ENCODE peak calls at places on chromosomes 6 and 20, in five cellular contexts. Z, L, V, A and I are unnamed samples.

GRCh38 chr20:64217539-64217938 is 38.0 kb upstream of the PCMTD2 start:
- DNase-seq in Z (no peak), L (no peak), V (no peak), A (no peak), I (no peak)

GRCh38 chr6:160692369-160692959 is 9.6 kb upstream of the PLG start:
- DNase-seq in Z (no peak), V (no peak), L (no peak), A (no peak), I (no peak)

GRCh38 chr6:45388328-45388727 is 10.6 kb upstream of the SUPT3H start:
- DNase-seq in A (no peak), Z (no peak), V (no peak), L (no peak), I (no peak)

GRCh38 chr6:152630832-152631231 is 6.3 kb downstream of the SYNE1 start:
- DNase-seq in L (no peak), Z (no peak), A (no peak), V (no peak), I (no peak)

GRCh38 chr6:168315626-168316025 is 4.0 kb downstream of the DACT2 start:
- DNase-seq in V (no peak), A (no peak), Z (no peak), L (no peak), I (no peak)

GRCh38 chr20:62437985-62438384 is 10.6 kb upstream of the RBBP8NL start:
- DNase-seq in A (no peak), V (no peak), Z (no peak), L (no peak), I (no peak)

GRCh38 chr6:138007014-138007472 is 100.2 kb downstream of the PERP start:
- DNase-seq in L (no peak), A (peak), V (peak), Z (no peak), I (no peak)

GRCh38 chr20:63043348-63044203 is 36.8 kb upstream of the BHLHE23 start:
- DNase-seq in L (no peak), V (no peak), A (no peak), Z (peak), I (peak)

GRCh38 chr20:17985388-17986018 is 16.7 kb downstream of the MGME1 start:
- DNase-seq in Z (no peak), L (no peak), A (no peak), V (no peak), I (no peak)

GRCh38 chr20:44326391-44327159 is 10.3 kb upstream of the R3HDML start:
- DNase-seq in V (no peak), L (no peak), A (no peak), Z (no peak), I (no peak)

GRCh38 chr6:61940919-61941318 is 345.1 kb downstream of the KHDRBS2 start:
- DNase-seq in Z (no peak), L (no peak), A (no peak), V (no peak), I (no peak)

GRCh38 chr6:103079867-103080266 is 1686.4 kb downstream of the GRIK2 start:
- DNase-seq in V (no peak), L (no peak), A (no peak), Z (no peak), I (no peak)

GRCh38 chr6:169861431-169862045 is 110.1 kb downstream of the ERMARD start:
- DNase-seq in L (no peak), Z (peak), A (no peak), V (no peak), I (no peak)

GRCh38 chr6:56335733-56336132 is 88.4 kb upstream of the COL21A1 start:
- DNase-seq in A (peak), L (peak), Z (no peak), V (peak), I (no peak)

GRCh38 chr20:6750438-6750837 is 17.0 kb upstream of the BMP2 start:
- DNase-seq in Z (no peak), V (no peak), L (no peak), A (no peak), I (no peak)

GRCh38 chr6:56642366-56643261 is at the start of gene DST:
- DNase-seq in V (no peak), Z (no peak), L (peak), A (peak), I (no peak)

GRCh38 chr6:157822221-157823000 is 635 bp upstream of the SNX9 start:
- DNase-seq in L (no peak), V (no peak), A (peak), Z (peak), I (no peak)

GRCh38 chr6:16127471-16127870 is 1.4 kb upstream of the MYLIP start:
- DNase-seq in Z (no peak), A (no peak), V (no peak), L (no peak), I (no peak)

GRCh38 chr6:12422848-12423247 is 132.7 kb downstream of the EDN1 start:
- DNase-seq in A (no peak), L (no peak), V (no peak), Z (no peak), I (no peak)

GRCh38 chr6:37319156-37319555 is 34.6 kb upstream of the RNF8 start:
- DNase-seq in A (no peak), Z (no peak), V (no peak), L (no peak), I (no peak)

GRCh38 chr20:3798908-3799248 is 2.8 kb downstream of the CDC25B start:
- DNase-seq in L (no peak), A (no peak), Z (no peak), V (no peak), I (no peak)

GRCh38 chr6:154931741-154932424 is 63.2 kb upstream of the TIAM2 start:
- DNase-seq in Z (no peak), V (no peak), A (no peak), L (no peak), I (no peak)

GRCh38 chr6:13373488-13373886 is 45.1 kb upstream of the TBC1D7 start:
- DNase-seq in V (no peak), Z (no peak), L (no peak), A (no peak), I (no peak)

GRCh38 chr6:3318226-3318625 is 59.5 kb downstream of the PSMG4 start:
- DNase-seq in A (no peak), L (no peak), Z (peak), V (no peak), I (peak)

GRCh38 chr6:15131234-15132195 is 114.4 kb upstream of the JARID2 start:
- DNase-seq in L (no peak), V (no peak), A (no peak), Z (no peak), I (no peak)

GRCh38 chr6:157469378-157469777 is 88.4 kb downstream of the ZDHHC14 start:
- DNase-seq in Z (no peak), A (no peak), L (peak), V (no peak), I (no peak)

GRCh38 chr6:6569768-6570167 is 18.8 kb upstream of the LY86 start:
- DNase-seq in Z (no peak), L (no peak), A (no peak), V (no peak), I (no peak)

GRCh38 chr20:53493201-53493908 is 100.3 kb downstream of the ZNF217 start:
- DNase-seq in L (no peak), V (no peak), Z (no peak), A (no peak), I (no peak)

GRCh38 chr6:33958863-33959651 is 155.3 kb upstream of the MLN start:
- DNase-seq in A (no peak), V (no peak), Z (peak), L (no peak), I (no peak)

GRCh38 chr20:57627972-57628650 is 7.9 kb upstream of the ZBP1 start:
- DNase-seq in L (peak), A (no peak), Z (peak), V (no peak), I (no peak)

GRCh38 chr6:79001415-79001814 is 76.6 kb downstream of the PHIP start:
- DNase-seq in V (no peak), A (no peak), L (no peak), Z (no peak), I (no peak)

GRCh38 chr6:116945809-116946208 is 68.8 kb downstream of the RFX6 start:
- DNase-seq in Z (no peak), V (no peak), A (no peak), L (no peak), I (no peak)

GRCh38 chr6:116938305-116938704 is 61.3 kb downstream of the RFX6 start:
- DNase-seq in A (no peak), V (no peak), L (no peak), Z (no peak), I (no peak)

GRCh38 chr6:116941727-116942126 is 64.7 kb downstream of the RFX6 start:
- DNase-seq in V (no peak), Z (no peak), L (no peak), A (no peak), I (no peak)
- TF ChIP-seq CTCF in V (no peak), Z (no peak), L (no peak), A (no peak), I (no peak)

GRCh38 chr20:46139243-46139889 is 21.3 kb downstream of the CD40 start:
- DNase-seq in L (no peak), A (no peak), Z (no peak), V (no peak), I (no peak)
- TF ChIP-seq CTCF in L (no peak), A (no peak), Z (no peak), V (no peak), I (no peak)

GRCh38 chr6:43821101-43821886 is 51.3 kb downstream of the VEGFA start:
- DNase-seq in Z (no peak), L (no peak), V (no peak), A (no peak), I (no peak)

GRCh38 chr6:43814865-43815264 is 44.9 kb downstream of the VEGFA start:
- DNase-seq in L (no peak), Z (no peak), A (no peak), V (no peak), I (no peak)

GRCh38 chr6:43814111-43814510 is 44.1 kb downstream of the VEGFA start:
- DNase-seq in L (no peak), A (no peak), V (no peak), Z (no peak), I (no peak)

GRCh38 chr6:43820486-43820885 is 50.5 kb downstream of the VEGFA start:
- DNase-seq in V (no peak), Z (no peak), L (no peak), A (no peak), I (no peak)

DNA sequence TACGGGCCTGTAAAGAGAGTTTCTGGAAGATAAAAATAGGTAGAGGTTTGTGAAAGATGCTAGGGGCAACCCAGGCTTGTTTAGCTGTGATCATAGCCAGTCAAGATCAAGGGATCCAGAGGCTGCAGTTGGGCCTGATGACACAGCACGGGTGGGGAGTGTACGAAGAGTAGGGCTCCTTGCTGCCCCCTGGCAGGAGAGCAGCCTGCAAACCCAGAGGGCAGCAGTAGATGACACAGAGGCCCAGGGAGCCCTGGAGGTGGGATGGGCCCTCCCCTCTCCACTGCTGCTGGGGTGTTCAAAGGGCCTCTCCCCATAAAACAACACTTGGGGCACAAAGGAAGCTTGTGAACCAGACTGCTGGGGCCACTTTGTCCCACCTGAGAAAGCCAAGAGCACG is 47.2 kb downstream of the VEGFA start:
- DNase-seq in Z (no peak), V (peak), L (no peak), A (peak), I (no peak)
- TF ChIP-seq CTCF in Z (no peak), V (peak), L (peak), A (peak), I (peak)

DNA sequence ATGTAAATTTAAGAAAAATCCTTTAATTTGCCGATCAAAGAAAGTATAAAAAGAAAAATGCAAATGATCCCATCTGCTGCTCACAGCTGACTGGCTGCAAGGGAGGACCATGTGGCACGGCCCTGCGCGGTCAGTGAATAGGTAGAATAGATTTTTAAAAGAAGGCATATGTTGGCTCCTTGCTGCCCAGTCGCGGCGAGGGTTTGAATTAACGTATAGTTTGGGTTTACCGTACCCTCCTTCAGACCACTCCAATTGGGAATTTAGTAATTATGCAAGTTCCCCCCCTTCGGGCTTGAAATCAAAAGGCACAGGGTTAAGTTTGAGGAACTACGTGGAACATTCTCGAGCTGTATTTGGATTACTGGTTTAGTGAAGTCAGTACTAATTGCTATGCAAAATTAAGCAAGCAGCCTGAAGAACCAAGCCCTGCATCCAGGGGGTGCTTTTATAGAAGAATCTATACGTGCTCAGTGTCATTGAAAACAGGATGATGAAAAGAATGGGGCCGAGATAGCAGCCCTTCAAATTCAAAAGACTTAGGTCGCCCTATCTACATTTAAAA is 1.1 kb upstream of the BEND3 start:
- DNase-seq in V (no peak), Z (no peak), A (no peak), L (no peak), I (no peak)
- TF ChIP-seq CTCF in V (no peak), Z (no peak), A (no peak), L (no peak), I (peak)

GRCh38 chr20:41249781-41250281 is 67.7 kb downstream of the ZHX3 start:
- DNase-seq in L (no peak), A (no peak), V (no peak), Z (no peak), I (no peak)
- TF ChIP-seq CTCF in L (peak), A (no peak), V (peak), Z (no peak), I (peak)

DNA sequence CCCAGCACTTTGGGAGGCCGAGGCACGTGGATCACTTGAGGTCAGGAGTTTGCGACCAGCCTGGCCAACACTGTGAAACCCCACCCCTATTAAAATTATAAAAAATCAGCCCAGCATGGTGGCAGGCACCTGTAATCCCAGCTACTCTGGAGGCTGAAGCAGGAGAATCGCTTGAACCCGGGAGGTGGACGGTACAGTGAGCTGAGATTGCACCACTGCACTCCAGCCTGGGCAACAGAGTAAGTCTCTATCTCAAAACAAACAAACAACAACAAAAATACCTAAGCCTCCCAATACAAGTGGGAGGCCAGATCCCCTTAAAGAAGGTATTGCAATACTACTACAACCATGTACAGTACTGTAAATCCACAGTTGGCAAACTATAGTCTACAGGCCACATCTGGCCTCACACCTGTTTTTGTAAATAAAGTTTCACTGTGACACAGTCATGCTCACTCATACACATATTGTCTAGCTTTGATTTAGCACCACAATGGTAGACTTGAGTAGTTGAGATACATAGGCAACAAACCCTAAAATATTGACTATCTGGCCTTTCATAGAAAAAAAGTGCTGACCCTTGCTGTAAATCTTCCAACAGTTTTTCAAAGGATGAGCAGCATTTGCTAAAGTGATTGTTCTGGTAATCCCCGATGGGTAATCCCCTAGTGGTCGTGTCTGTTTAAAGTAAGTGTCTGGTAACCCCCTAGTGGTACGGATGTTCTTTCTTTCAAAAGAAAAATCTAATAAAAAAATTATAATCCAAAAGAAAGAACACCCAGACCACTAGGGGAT is 202.0 kb downstream of the RNGTT start:
- DNase-seq in L (no peak), Z (no peak), V (no peak), A (no peak), I (no peak)
- TF ChIP-seq CTCF in L (no peak), Z (no peak), V (peak), A (no peak), I (peak)

DNA sequence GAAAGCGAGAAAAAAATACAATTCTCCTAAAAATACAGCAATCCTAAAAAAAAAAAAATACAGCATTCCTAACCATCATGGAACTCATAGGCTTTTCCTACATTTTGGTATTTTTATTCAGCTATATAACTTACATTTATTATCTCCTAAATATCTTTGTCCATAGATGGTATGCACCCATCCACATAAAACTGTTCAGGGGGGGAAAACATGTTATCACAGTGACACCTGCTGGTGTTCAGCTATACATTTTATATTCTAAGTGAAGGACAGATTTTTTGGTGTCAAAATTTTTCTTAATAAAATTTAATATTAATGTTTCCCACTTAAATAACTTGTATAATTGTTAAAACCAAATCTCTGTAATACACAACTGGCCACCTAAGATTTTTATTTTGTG is 58.0 kb downstream of the BLOC1S5 start:
- DNase-seq in V (peak), A (peak), L (no peak), Z (no peak), I (no peak)
- TF ChIP-seq CTCF in V (peak), A (peak), L (peak), Z (no peak), I (peak)

GRCh38 chr6:129778793-129779192 is 68.8 kb upstream of the ARHGAP18 start:
- DNase-seq in L (no peak), Z (no peak), V (no peak), A (no peak), I (no peak)

GRCh38 chr6:129776542-129776941 is 66.6 kb upstream of the ARHGAP18 start:
- DNase-seq in L (no peak), Z (no peak), A (no peak), V (no peak), I (no peak)

GRCh38 chr6:129773304-129773703 is 63.3 kb upstream of the ARHGAP18 start:
- DNase-seq in L (no peak), A (no peak), Z (no peak), V (no peak), I (no peak)

DNA sequence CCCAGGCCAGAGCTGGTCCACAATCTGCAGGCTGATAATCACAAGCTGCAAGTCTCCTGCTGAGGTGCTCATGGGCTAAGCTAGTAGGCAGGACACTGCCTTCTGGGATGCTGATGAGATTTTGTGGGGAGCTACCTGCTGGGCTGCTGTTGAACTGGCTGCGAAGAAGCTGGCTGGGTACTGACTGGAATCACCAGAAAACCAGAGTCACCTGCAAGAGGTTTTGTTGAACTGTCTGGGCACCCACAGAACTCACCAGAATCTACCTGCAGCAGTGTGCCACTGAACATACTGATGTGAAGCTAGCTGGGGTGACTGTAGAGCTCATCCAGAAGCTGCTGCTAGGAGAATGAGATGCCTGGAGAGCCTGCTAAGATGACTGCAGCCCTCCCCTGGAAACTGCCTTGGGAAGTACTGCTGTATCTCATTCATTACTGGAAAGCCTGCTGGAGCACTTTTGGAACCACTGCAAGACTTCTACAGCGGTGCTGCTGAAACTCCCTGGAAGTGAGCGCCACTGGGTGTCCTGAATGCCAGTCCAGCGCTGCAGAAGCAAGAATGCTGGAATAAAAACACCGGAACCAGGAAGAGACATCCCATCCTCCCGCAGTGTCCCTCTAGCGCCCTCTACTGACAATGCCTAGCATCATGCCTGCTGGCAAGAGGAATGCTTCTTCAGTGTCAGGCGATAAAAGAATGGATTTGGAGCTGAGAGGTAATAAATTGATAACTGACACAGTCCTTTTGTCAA is 64.9 kb upstream of the ARHGAP18 start:
- DNase-seq in A (peak), Z (no peak), L (peak), V (peak), I (no peak)
- TF ChIP-seq CTCF in A (peak), Z (peak), L (peak), V (peak), I (peak)